ENCODE peak calls at places on chromosome 3, in ten cellular contexts. One of them, this sample, is unnamed.
A peak's percentile ranks its signal among the peaks of the same experiment; 100 is the strongest.

GRCh38 chr3:172332256-172333041 is 115.8 kb downstream of the GHSR start:
- DNase-seq in foreskin fibroblast: peak; percentile 36
- DNase-seq in neural crest cell: peak; percentile 60
- DNase-seq in GM12865: peak; percentile 54
- DNase-seq in H9: peak; percentile 67
- DNase-seq in lower lobe of right lung: peak; percentile 52
- DNase-seq in fibroblast of lung: peak; percentile 41
- DNase-seq in BJ: no peak
- DNase-seq in adrenal gland: peak; percentile 65
- DNase-seq in breast epithelium: peak; percentile 52
- DNase-seq in this sample: peak; percentile 39

GRCh38 chr3:22296641-22297040 is 545.6 kb upstream of the ZNF385D start:
- DNase-seq in foreskin fibroblast: peak; percentile 58
- DNase-seq in neural crest cell: no peak
- DNase-seq in GM12865: no peak
- DNase-seq in H9: no peak
- DNase-seq in lower lobe of right lung: no peak
- DNase-seq in fibroblast of lung: peak; percentile 8
- DNase-seq in BJ: no peak
- DNase-seq in adrenal gland: no peak
- DNase-seq in breast epithelium: no peak
- DNase-seq in this sample: no peak

GRCh38 chr3:190369701-190370295 is 18.2 kb upstream of the CLDN16 start:
- DNase-seq in foreskin fibroblast: no peak
- DNase-seq in neural crest cell: no peak
- DNase-seq in GM12865: no peak
- DNase-seq in H9: no peak
- DNase-seq in lower lobe of right lung: no peak
- DNase-seq in fibroblast of lung: no peak
- DNase-seq in BJ: no peak
- DNase-seq in adrenal gland: no peak
- DNase-seq in breast epithelium: no peak
- DNase-seq in this sample: no peak

GRCh38 chr3:195892105-195892354 is 16.3 kb downstream of the TNK2 start:
- DNase-seq in foreskin fibroblast: no peak
- DNase-seq in neural crest cell: no peak
- DNase-seq in GM12865: no peak
- DNase-seq in H9: no peak
- DNase-seq in lower lobe of right lung: peak; percentile 77
- DNase-seq in fibroblast of lung: no peak
- DNase-seq in BJ: no peak
- DNase-seq in adrenal gland: no peak
- DNase-seq in breast epithelium: no peak
- DNase-seq in this sample: no peak

GRCh38 chr3:156161172-156161571 is 40.8 kb downstream of the KCNAB1 start:
- DNase-seq in foreskin fibroblast: peak; percentile 22
- DNase-seq in neural crest cell: no peak
- DNase-seq in GM12865: no peak
- DNase-seq in H9: no peak
- DNase-seq in lower lobe of right lung: no peak
- DNase-seq in fibroblast of lung: peak; percentile 72
- DNase-seq in BJ: no peak
- DNase-seq in adrenal gland: no peak
- DNase-seq in breast epithelium: no peak
- DNase-seq in this sample: no peak

GRCh38 chr3:190375250-190375649 is 12.7 kb upstream of the CLDN16 start:
- DNase-seq in foreskin fibroblast: no peak
- DNase-seq in neural crest cell: no peak
- DNase-seq in GM12865: no peak
- DNase-seq in H9: no peak
- DNase-seq in lower lobe of right lung: no peak
- DNase-seq in fibroblast of lung: no peak
- DNase-seq in BJ: no peak
- DNase-seq in adrenal gland: no peak
- DNase-seq in breast epithelium: no peak
- DNase-seq in this sample: no peak

GRCh38 chr3:171445805-171446204 is 14.4 kb downstream of the TNIK start:
- DNase-seq in foreskin fibroblast: no peak
- DNase-seq in neural crest cell: no peak
- DNase-seq in GM12865: no peak
- DNase-seq in H9: no peak
- DNase-seq in lower lobe of right lung: no peak
- DNase-seq in fibroblast of lung: no peak
- DNase-seq in BJ: no peak
- DNase-seq in adrenal gland: no peak
- DNase-seq in breast epithelium: no peak
- DNase-seq in this sample: no peak

GRCh38 chr3:194632211-194632982 is 822 bp downstream of the TMEM44 start:
- DNase-seq in foreskin fibroblast: peak; percentile 28
- DNase-seq in neural crest cell: no peak
- DNase-seq in GM12865: no peak
- DNase-seq in H9: no peak
- DNase-seq in lower lobe of right lung: peak; percentile 61
- DNase-seq in fibroblast of lung: no peak
- DNase-seq in BJ: no peak
- DNase-seq in adrenal gland: peak; percentile 26
- DNase-seq in breast epithelium: no peak
- DNase-seq in this sample: no peak

GRCh38 chr3:169430687-169431404 is 232.7 kb downstream of the MECOM start:
- DNase-seq in foreskin fibroblast: no peak
- DNase-seq in neural crest cell: no peak
- DNase-seq in GM12865: peak; percentile 3
- DNase-seq in H9: no peak
- DNase-seq in lower lobe of right lung: no peak
- DNase-seq in fibroblast of lung: peak; percentile 70
- DNase-seq in BJ: peak; percentile 22
- DNase-seq in adrenal gland: no peak
- DNase-seq in breast epithelium: no peak
- DNase-seq in this sample: no peak

GRCh38 chr3:8964436-8965370 is 1.4 kb upstream of the RAD18 start:
- DNase-seq in foreskin fibroblast: peak; percentile 79
- DNase-seq in neural crest cell: no peak
- DNase-seq in GM12865: no peak
- DNase-seq in H9: peak; percentile 64
- DNase-seq in lower lobe of right lung: no peak
- DNase-seq in fibroblast of lung: peak; percentile 92
- DNase-seq in BJ: peak; percentile 57
- DNase-seq in adrenal gland: peak; percentile 35
- DNase-seq in breast epithelium: no peak
- DNase-seq in this sample: no peak

GRCh38 chr3:109921509-109921908 is 584.2 kb upstream of the DPPA4 start:
- DNase-seq in foreskin fibroblast: no peak
- DNase-seq in neural crest cell: no peak
- DNase-seq in GM12865: no peak
- DNase-seq in H9: no peak
- DNase-seq in lower lobe of right lung: no peak
- DNase-seq in fibroblast of lung: no peak
- DNase-seq in BJ: no peak
- DNase-seq in adrenal gland: no peak
- DNase-seq in breast epithelium: no peak
- DNase-seq in this sample: no peak

GRCh38 chr3:162376761-162377160 is 880.2 kb downstream of the OTOL1 start:
- DNase-seq in foreskin fibroblast: no peak
- DNase-seq in neural crest cell: no peak
- DNase-seq in GM12865: no peak
- DNase-seq in H9: no peak
- DNase-seq in lower lobe of right lung: no peak
- DNase-seq in fibroblast of lung: peak; percentile 33
- DNase-seq in BJ: peak; percentile 14
- DNase-seq in adrenal gland: no peak
- DNase-seq in breast epithelium: no peak
- DNase-seq in this sample: no peak

GRCh38 chr3:46409735-46410489 is 2.9 kb downstream of the CCRL2 start:
- DNase-seq in foreskin fibroblast: no peak
- DNase-seq in neural crest cell: no peak
- DNase-seq in GM12865: no peak
- DNase-seq in H9: no peak
- DNase-seq in lower lobe of right lung: no peak
- DNase-seq in fibroblast of lung: no peak
- DNase-seq in BJ: no peak
- DNase-seq in adrenal gland: no peak
- DNase-seq in breast epithelium: no peak
- DNase-seq in this sample: no peak

GRCh38 chr3:119294402-119294888 is 262 bp downstream of the ARHGAP31 start:
- DNase-seq in foreskin fibroblast: no peak
- DNase-seq in neural crest cell: peak; percentile 32
- DNase-seq in GM12865: peak; percentile 86
- DNase-seq in H9: no peak
- DNase-seq in lower lobe of right lung: peak; percentile 86
- DNase-seq in fibroblast of lung: no peak
- DNase-seq in BJ: no peak
- DNase-seq in adrenal gland: peak; percentile 53
- DNase-seq in breast epithelium: peak; percentile 39
- DNase-seq in this sample: no peak

GRCh38 chr3:15465876-15466585 is 38.6 kb downstream of the EAF1 start:
- DNase-seq in foreskin fibroblast: no peak
- DNase-seq in neural crest cell: no peak
- DNase-seq in GM12865: no peak
- DNase-seq in H9: no peak
- DNase-seq in lower lobe of right lung: no peak
- DNase-seq in fibroblast of lung: no peak
- DNase-seq in BJ: no peak
- DNase-seq in adrenal gland: no peak
- DNase-seq in breast epithelium: no peak
- DNase-seq in this sample: no peak

GRCh38 chr3:15471861-15472260 is 44.5 kb downstream of the EAF1 start:
- DNase-seq in foreskin fibroblast: no peak
- DNase-seq in neural crest cell: no peak
- DNase-seq in GM12865: no peak
- DNase-seq in H9: no peak
- DNase-seq in lower lobe of right lung: no peak
- DNase-seq in fibroblast of lung: no peak
- DNase-seq in BJ: no peak
- DNase-seq in adrenal gland: no peak
- DNase-seq in breast epithelium: no peak
- DNase-seq in this sample: no peak

GRCh38 chr3:15467227-15468181 is 40.1 kb downstream of the EAF1 start:
- DNase-seq in foreskin fibroblast: no peak
- DNase-seq in neural crest cell: no peak
- DNase-seq in GM12865: peak; percentile 84
- DNase-seq in H9: no peak
- DNase-seq in lower lobe of right lung: no peak
- DNase-seq in fibroblast of lung: no peak
- DNase-seq in BJ: no peak
- DNase-seq in adrenal gland: no peak
- DNase-seq in breast epithelium: no peak
- DNase-seq in this sample: no peak

GRCh38 chr3:15470804-15471203 is 43.4 kb downstream of the EAF1 start:
- DNase-seq in foreskin fibroblast: no peak
- DNase-seq in neural crest cell: no peak
- DNase-seq in GM12865: no peak
- DNase-seq in H9: no peak
- DNase-seq in lower lobe of right lung: no peak
- DNase-seq in fibroblast of lung: no peak
- DNase-seq in BJ: no peak
- DNase-seq in adrenal gland: no peak
- DNase-seq in breast epithelium: no peak
- DNase-seq in this sample: no peak

DNA sequence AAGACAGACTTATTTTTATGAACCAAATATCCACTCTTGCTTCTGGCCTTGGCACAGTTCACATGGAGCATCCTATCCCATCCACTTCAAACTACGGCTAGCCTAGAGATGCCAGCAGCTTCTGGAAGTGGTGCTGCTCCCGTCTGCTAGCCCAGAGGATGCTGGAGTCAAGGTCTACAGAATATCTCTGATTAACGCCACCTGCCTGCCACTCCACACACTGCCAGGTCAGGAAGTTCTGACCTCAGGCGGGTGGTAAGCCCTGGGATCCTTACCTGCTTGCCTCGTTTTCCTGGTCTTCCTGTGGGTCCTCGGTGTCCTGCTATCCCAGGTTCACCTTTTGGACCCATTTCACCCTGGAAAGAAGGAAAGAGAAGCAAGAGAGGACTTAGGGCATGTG is 42.9 kb downstream of the EAF1 start:
- DNase-seq in foreskin fibroblast: no peak
- DNase-seq in neural crest cell: no peak
- DNase-seq in GM12865: peak; percentile 36
- DNase-seq in H9: peak; percentile 61
- DNase-seq in lower lobe of right lung: no peak
- DNase-seq in fibroblast of lung: no peak
- DNase-seq in BJ: no peak
- DNase-seq in adrenal gland: no peak
- DNase-seq in breast epithelium: no peak
- DNase-seq in this sample: no peak
- TF ChIP-seq CTCF in foreskin fibroblast: no peak
- TF ChIP-seq CTCF in neural crest cell: no peak
- TF ChIP-seq CTCF in GM12865: peak; percentile 31
- TF ChIP-seq CTCF in H9: peak; percentile 65
- TF ChIP-seq CTCF in lower lobe of right lung: no peak
- TF ChIP-seq CTCF in fibroblast of lung: no peak
- TF ChIP-seq CTCF in BJ: no peak
- TF ChIP-seq CTCF in adrenal gland: no peak
- TF ChIP-seq CTCF in breast epithelium: no peak
- TF ChIP-seq CTCF in this sample: no peak

GRCh38 chr3:25897019-25897418 is 107.1 kb downstream of the OXSM start:
- DNase-seq in foreskin fibroblast: no peak
- DNase-seq in neural crest cell: peak; percentile 14
- DNase-seq in GM12865: peak; percentile 77
- DNase-seq in H9: peak; percentile 73
- DNase-seq in lower lobe of right lung: no peak
- DNase-seq in fibroblast of lung: no peak
- DNase-seq in BJ: no peak
- DNase-seq in adrenal gland: no peak
- DNase-seq in breast epithelium: no peak
- DNase-seq in this sample: no peak
- TF ChIP-seq CTCF in foreskin fibroblast: peak; percentile 8
- TF ChIP-seq CTCF in neural crest cell: peak; percentile 58
- TF ChIP-seq CTCF in GM12865: peak; percentile 84
- TF ChIP-seq CTCF in H9: peak; percentile 88
- TF ChIP-seq CTCF in lower lobe of right lung: no peak
- TF ChIP-seq CTCF in fibroblast of lung: no peak
- TF ChIP-seq CTCF in BJ: peak; percentile 36
- TF ChIP-seq CTCF in adrenal gland: no peak
- TF ChIP-seq CTCF in breast epithelium: no peak
- TF ChIP-seq CTCF in this sample: peak; percentile 59

GRCh38 chr3:5799421-5799820 is 611.9 kb downstream of the EDEM1 start:
- DNase-seq in foreskin fibroblast: no peak
- DNase-seq in neural crest cell: no peak
- DNase-seq in GM12865: no peak
- DNase-seq in H9: no peak
- DNase-seq in lower lobe of right lung: no peak
- DNase-seq in fibroblast of lung: no peak
- DNase-seq in BJ: no peak
- DNase-seq in adrenal gland: no peak
- DNase-seq in breast epithelium: no peak
- DNase-seq in this sample: no peak
- TF ChIP-seq CTCF in foreskin fibroblast: no peak
- TF ChIP-seq CTCF in neural crest cell: peak; percentile 46
- TF ChIP-seq CTCF in GM12865: no peak
- TF ChIP-seq CTCF in H9: no peak
- TF ChIP-seq CTCF in lower lobe of right lung: no peak
- TF ChIP-seq CTCF in fibroblast of lung: no peak
- TF ChIP-seq CTCF in BJ: no peak
- TF ChIP-seq CTCF in adrenal gland: no peak
- TF ChIP-seq CTCF in breast epithelium: no peak
- TF ChIP-seq CTCF in this sample: no peak

DNA sequence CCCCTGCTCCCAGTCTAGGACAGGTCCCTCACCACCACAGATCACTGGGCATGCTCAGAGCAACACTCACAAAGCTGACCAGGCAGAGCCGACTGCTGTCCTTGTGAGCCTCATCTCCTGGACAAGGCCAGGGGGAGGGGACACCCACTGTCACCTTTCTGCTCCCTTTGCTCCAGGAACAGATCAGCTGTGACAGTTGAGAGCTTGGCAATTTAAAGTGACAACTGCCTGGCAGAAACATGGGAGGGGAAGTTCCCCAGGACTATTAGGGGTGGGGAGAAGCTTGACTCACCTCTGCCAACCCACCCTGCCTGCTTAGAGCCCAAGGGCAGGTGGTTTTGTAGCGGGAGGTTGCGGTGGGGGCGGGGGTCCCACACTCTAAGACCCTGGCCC is 80.6 kb downstream of the IQSEC1 start:
- DNase-seq in foreskin fibroblast: no peak
- DNase-seq in neural crest cell: no peak
- DNase-seq in GM12865: no peak
- DNase-seq in H9: no peak
- DNase-seq in lower lobe of right lung: no peak
- DNase-seq in fibroblast of lung: no peak
- DNase-seq in BJ: no peak
- DNase-seq in adrenal gland: peak; percentile 82
- DNase-seq in breast epithelium: no peak
- DNase-seq in this sample: no peak
- TF ChIP-seq CTCF in foreskin fibroblast: no peak
- TF ChIP-seq CTCF in neural crest cell: no peak
- TF ChIP-seq CTCF in GM12865: no peak
- TF ChIP-seq CTCF in H9: no peak
- TF ChIP-seq CTCF in lower lobe of right lung: no peak
- TF ChIP-seq CTCF in fibroblast of lung: no peak
- TF ChIP-seq CTCF in BJ: no peak
- TF ChIP-seq CTCF in adrenal gland: no peak
- TF ChIP-seq CTCF in breast epithelium: no peak
- TF ChIP-seq CTCF in this sample: no peak

This sample was measured in progenitor cell of endocrine pancreas.